ENCODE peak calls at places on chromosome 4, in six cellular contexts. One of them, this sample, is unnamed. For H3K4me1, the result is how much of the 10 kb centered on the place peaks cover.

GRCh38 chr4:42347076-42347475 is 50.2 kb upstream of the SHISA3 start:
- DNase-seq in endothelial cell of umbilical vein: no peak
- DNase-seq in GM23338: no peak
- DNase-seq in breast epithelium: no peak
- DNase-seq in HCT116: no peak
- DNase-seq in SK-N-SH: no peak
- DNase-seq in this sample: no peak

GRCh38 chr4:42083816-42084215 is 68.6 kb downstream of the BEND4 start:
- DNase-seq in SK-N-SH: no peak
- DNase-seq in HCT116: no peak
- DNase-seq in endothelial cell of umbilical vein: no peak
- DNase-seq in breast epithelium: no peak
- DNase-seq in GM23338: no peak
- DNase-seq in this sample: no peak

GRCh38 chr4:152947311-152947710 is 11.2 kb downstream of the FHDC1 start:
- DNase-seq in SK-N-SH: no peak
- DNase-seq in endothelial cell of umbilical vein: no peak
- DNase-seq in breast epithelium: no peak
- DNase-seq in GM23338: no peak
- DNase-seq in HCT116: no peak
- DNase-seq in this sample: no peak

GRCh38 chr4:118776166-118776954 is 59.6 kb downstream of the SEC24D start:
- DNase-seq in HCT116: no peak
- DNase-seq in SK-N-SH: no peak
- DNase-seq in endothelial cell of umbilical vein: peak
- DNase-seq in GM23338: no peak
- DNase-seq in breast epithelium: no peak
- DNase-seq in this sample: no peak

GRCh38 chr4:74654230-74654681 is 140.1 kb downstream of the BTC start:
- DNase-seq in HCT116: peak
- DNase-seq in breast epithelium: no peak
- DNase-seq in endothelial cell of umbilical vein: no peak
- DNase-seq in SK-N-SH: no peak
- DNase-seq in GM23338: no peak
- DNase-seq in this sample: no peak

GRCh38 chr4:150315175-150315574 is 236.9 kb downstream of the DCLK2 start:
- DNase-seq in SK-N-SH: no peak
- DNase-seq in HCT116: no peak
- DNase-seq in breast epithelium: no peak
- DNase-seq in GM23338: peak
- DNase-seq in endothelial cell of umbilical vein: no peak
- DNase-seq in this sample: no peak

GRCh38 chr4:156896536-156896935 is 75.1 kb downstream of the PDGFC start:
- DNase-seq in HCT116: no peak
- DNase-seq in SK-N-SH: no peak
- DNase-seq in breast epithelium: no peak
- DNase-seq in GM23338: no peak
- DNase-seq in endothelial cell of umbilical vein: peak
- DNase-seq in this sample: no peak

GRCh38 chr4:184451726-184452125 is 22.6 kb downstream of the IRF2 start:
- DNase-seq in endothelial cell of umbilical vein: no peak
- DNase-seq in GM23338: no peak
- DNase-seq in SK-N-SH: peak
- DNase-seq in HCT116: no peak
- DNase-seq in breast epithelium: no peak
- DNase-seq in this sample: no peak

GRCh38 chr4:40881096-40881495 is 131.3 kb downstream of the NSUN7 start:
- DNase-seq in breast epithelium: no peak
- DNase-seq in HCT116: no peak
- DNase-seq in SK-N-SH: no peak
- DNase-seq in GM23338: no peak
- DNase-seq in endothelial cell of umbilical vein: no peak
- DNase-seq in this sample: no peak

GRCh38 chr4:185677915-185678314 is 134.1 kb downstream of the SORBS2 start:
- DNase-seq in SK-N-SH: no peak
- DNase-seq in breast epithelium: no peak
- DNase-seq in endothelial cell of umbilical vein: no peak
- DNase-seq in HCT116: no peak
- DNase-seq in GM23338: no peak
- DNase-seq in this sample: no peak

GRCh38 chr4:102612824-102613366 is 111.7 kb downstream of the NFKB1 start:
- DNase-seq in GM23338: no peak
- DNase-seq in breast epithelium: no peak
- DNase-seq in SK-N-SH: no peak
- DNase-seq in endothelial cell of umbilical vein: peak
- DNase-seq in HCT116: no peak
- DNase-seq in this sample: no peak

GRCh38 chr4:74357965-74358364 is 7.0 kb upstream of the EREG start:
- DNase-seq in HCT116: no peak
- DNase-seq in GM23338: no peak
- DNase-seq in endothelial cell of umbilical vein: no peak
- DNase-seq in SK-N-SH: no peak
- DNase-seq in breast epithelium: no peak
- DNase-seq in this sample: no peak

GRCh38 chr4:54954656-54955388 is 170.6 kb downstream of the KDR start:
- DNase-seq in HCT116: no peak
- DNase-seq in endothelial cell of umbilical vein: peak
- DNase-seq in breast epithelium: no peak
- DNase-seq in GM23338: no peak
- DNase-seq in SK-N-SH: peak
- DNase-seq in this sample: no peak

GRCh38 chr4:174739576-174739975 is 89.5 kb downstream of the GLRA3 start:
- DNase-seq in breast epithelium: no peak
- DNase-seq in GM23338: no peak
- DNase-seq in SK-N-SH: no peak
- DNase-seq in endothelial cell of umbilical vein: no peak
- DNase-seq in HCT116: no peak
- DNase-seq in this sample: no peak

GRCh38 chr4:83929550-83929949 is 393.6 kb downstream of the GPAT3 start:
- DNase-seq in endothelial cell of umbilical vein: no peak
- DNase-seq in HCT116: no peak
- DNase-seq in breast epithelium: no peak
- DNase-seq in GM23338: no peak
- DNase-seq in SK-N-SH: no peak
- DNase-seq in this sample: no peak

GRCh38 chr4:160224049-160224448 is 1121.2 kb downstream of the RAPGEF2 start:
- DNase-seq in HCT116: no peak
- DNase-seq in endothelial cell of umbilical vein: no peak
- DNase-seq in SK-N-SH: no peak
- DNase-seq in breast epithelium: no peak
- DNase-seq in GM23338: no peak
- DNase-seq in this sample: no peak

GRCh38 chr4:911871-912490 is 20.1 kb downstream of the GAK start:
- DNase-seq in HCT116: no peak
- DNase-seq in SK-N-SH: no peak
- DNase-seq in breast epithelium: no peak
- DNase-seq in endothelial cell of umbilical vein: no peak
- DNase-seq in GM23338: no peak
- DNase-seq in this sample: peak

GRCh38 chr4:11471613-11472012 is 42.9 kb upstream of the HS3ST1 start:
- DNase-seq in endothelial cell of umbilical vein: peak
- DNase-seq in GM23338: no peak
- DNase-seq in SK-N-SH: no peak
- DNase-seq in HCT116: no peak
- DNase-seq in breast epithelium: no peak
- DNase-seq in this sample: peak

GRCh38 chr4:112386051-112386450 is 88.9 kb downstream of the ALPK1 start:
- DNase-seq in breast epithelium: no peak
- DNase-seq in SK-N-SH: no peak
- DNase-seq in endothelial cell of umbilical vein: no peak
- DNase-seq in HCT116: no peak
- DNase-seq in GM23338: no peak
- DNase-seq in this sample: no peak

GRCh38 chr4:3437582-3437936 is 4.2 kb upstream of the HGFAC start:
- DNase-seq in GM23338: no peak
- DNase-seq in SK-N-SH: no peak
- DNase-seq in breast epithelium: no peak
- DNase-seq in HCT116: no peak
- DNase-seq in endothelial cell of umbilical vein: no peak
- DNase-seq in this sample: no peak

DNA sequence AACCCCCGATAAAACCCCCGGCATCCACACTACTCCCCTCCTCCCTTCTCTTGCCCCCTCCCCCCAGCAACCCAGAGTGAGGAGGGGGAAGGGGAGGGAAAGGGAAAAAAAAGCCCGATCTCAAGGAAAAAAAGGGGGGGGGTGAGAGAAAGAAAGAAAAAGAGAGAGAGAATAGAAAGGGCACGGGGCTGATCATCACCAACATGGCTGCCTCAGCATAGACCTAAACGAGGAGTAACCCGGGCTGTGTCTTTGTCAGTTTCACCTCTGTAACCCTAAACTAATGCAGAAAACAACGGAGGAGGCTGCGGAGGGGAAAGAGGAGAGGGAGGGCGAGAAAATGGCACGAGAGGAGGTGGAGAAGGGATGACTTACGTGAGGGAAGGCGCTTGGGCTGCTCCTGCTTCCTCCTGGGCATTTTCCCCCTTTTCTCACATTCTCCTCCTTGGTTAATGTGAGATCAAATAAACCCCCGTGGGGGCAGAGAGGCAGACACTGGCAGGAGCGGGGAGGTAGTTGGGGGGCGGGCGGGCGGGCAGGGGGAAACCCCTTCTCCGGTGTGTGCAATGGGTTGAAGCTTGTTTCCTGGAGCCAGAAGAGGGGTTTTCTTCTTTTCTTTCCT is 522 bp downstream of the ZNF827 start:
- DNase-seq in HCT116: no peak
- DNase-seq in endothelial cell of umbilical vein: peak
- DNase-seq in breast epithelium: no peak
- DNase-seq in GM23338: peak
- DNase-seq in SK-N-SH: peak
- DNase-seq in this sample: peak
- TF ChIP-seq POLR2AphosphoS5 in HCT116: no peak
- TF ChIP-seq POLR2AphosphoS5 in endothelial cell of umbilical vein: no peak
- TF ChIP-seq POLR2AphosphoS5 in breast epithelium: no peak
- TF ChIP-seq POLR2AphosphoS5 in GM23338: peak
- TF ChIP-seq POLR2AphosphoS5 in SK-N-SH: peak
- TF ChIP-seq POLR2AphosphoS5 in this sample: no peak

DNA sequence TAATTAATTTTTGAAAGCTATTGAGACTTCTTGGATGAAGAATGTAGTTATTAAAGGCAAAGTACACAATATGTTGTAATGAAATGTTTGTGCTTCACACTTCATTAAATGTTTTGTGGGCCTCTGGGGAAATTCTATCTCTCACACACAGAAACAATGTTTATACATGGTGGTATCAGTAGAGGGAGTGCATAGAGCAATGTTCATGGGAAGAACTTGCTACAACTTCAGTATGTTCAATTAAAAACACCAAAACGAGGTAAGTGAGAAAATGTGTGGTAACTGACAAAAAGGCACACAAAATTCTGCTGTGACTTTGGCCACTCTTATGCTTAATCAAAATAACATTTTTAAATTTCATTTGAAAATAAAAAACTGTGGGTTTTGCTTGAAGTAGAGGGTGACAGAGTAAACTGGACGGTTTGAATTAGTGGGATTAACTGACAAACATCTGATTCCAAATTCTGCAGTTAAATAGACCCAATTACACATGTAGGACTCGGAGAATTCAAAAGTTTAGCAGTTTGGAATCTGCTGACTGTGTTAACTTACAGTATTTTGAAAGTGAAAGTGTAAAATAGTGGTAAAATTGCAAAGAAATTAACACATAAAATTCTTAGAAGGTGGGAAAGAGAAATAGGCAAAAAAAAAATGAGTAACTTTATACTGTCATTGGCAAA is 111.4 kb upstream of the TTC29 start:
- DNase-seq in breast epithelium: no peak
- DNase-seq in GM23338: no peak
- DNase-seq in SK-N-SH: no peak
- DNase-seq in HCT116: no peak
- DNase-seq in endothelial cell of umbilical vein: peak
- DNase-seq in this sample: no peak
- H3K4me1 ChIP-seq in breast epithelium: under half
- H3K4me1 ChIP-seq in GM23338: under half
- H3K4me1 ChIP-seq in SK-N-SH: under half
- H3K4me1 ChIP-seq in HCT116: under half
- H3K4me1 ChIP-seq in endothelial cell of umbilical vein: under half
- H3K4me1 ChIP-seq in this sample: under half

GRCh38 chr4:65670331-65671031 is at the start of gene EPHA5:
- DNase-seq in breast epithelium: no peak
- DNase-seq in HCT116: no peak
- DNase-seq in endothelial cell of umbilical vein: peak
- DNase-seq in SK-N-SH: peak
- DNase-seq in GM23338: peak
- DNase-seq in this sample: no peak

GRCh38 chr4:65669981-65670330 is 333 bp downstream of the EPHA5 start:
- DNase-seq in HCT116: no peak
- DNase-seq in endothelial cell of umbilical vein: no peak
- DNase-seq in GM23338: no peak
- DNase-seq in SK-N-SH: no peak
- DNase-seq in breast epithelium: no peak
- DNase-seq in this sample: no peak

GRCh38 chr4:65665951-65666523 is 4.3 kb downstream of the EPHA5 start:
- DNase-seq in endothelial cell of umbilical vein: no peak
- DNase-seq in HCT116: no peak
- DNase-seq in breast epithelium: no peak
- DNase-seq in SK-N-SH: no peak
- DNase-seq in GM23338: peak
- DNase-seq in this sample: no peak

GRCh38 chr4:65669008-65669971 is 999 bp downstream of the EPHA5 start:
- DNase-seq in endothelial cell of umbilical vein: no peak
- DNase-seq in breast epithelium: no peak
- DNase-seq in SK-N-SH: peak
- DNase-seq in HCT116: no peak
- DNase-seq in GM23338: peak
- DNase-seq in this sample: no peak

DNA sequence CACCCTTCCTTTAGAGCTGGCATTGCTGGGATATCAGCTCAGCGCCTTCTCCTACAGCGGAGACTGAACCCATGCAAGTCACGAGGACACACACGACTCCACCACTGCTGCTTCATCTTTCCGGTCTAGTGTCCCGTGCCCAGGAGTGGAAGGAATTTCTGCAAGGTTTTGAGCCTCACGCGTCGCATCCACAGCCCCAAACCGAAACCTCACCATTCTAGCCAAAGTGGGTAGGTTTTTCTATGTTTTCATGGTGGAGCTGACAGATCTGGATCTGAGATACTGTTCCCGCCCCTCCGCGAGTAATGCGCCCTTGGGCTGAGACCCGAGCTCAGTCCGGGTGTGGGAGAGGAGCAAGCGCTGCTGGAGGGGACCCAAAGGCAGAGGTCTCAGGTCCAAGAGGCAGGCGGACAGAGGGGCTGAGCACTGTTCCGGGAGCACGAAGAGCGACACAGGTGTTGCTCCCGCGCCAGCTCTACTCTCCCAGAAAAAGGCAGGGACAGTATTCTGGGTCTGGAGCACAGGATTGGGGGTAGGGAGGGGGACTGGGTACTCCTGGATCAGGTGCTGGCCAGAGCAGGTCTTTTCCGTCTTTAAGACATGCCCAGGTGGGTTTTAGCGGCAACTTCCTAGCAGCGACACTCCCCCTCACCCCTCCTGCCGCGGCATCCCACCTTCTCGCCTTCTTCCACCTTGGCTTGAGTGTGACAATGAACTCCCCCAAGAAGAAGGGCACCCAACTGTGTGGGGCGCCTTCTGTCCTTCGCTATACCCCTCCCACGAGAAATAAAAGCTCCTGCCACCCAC is 1.9 kb downstream of the EPHA5 start:
- DNase-seq in HCT116: no peak
- DNase-seq in endothelial cell of umbilical vein: no peak
- DNase-seq in SK-N-SH: peak
- DNase-seq in GM23338: peak
- DNase-seq in breast epithelium: no peak
- DNase-seq in this sample: no peak
- TF ChIP-seq POLR2AphosphoS5 in HCT116: no peak
- TF ChIP-seq POLR2AphosphoS5 in endothelial cell of umbilical vein: no peak
- TF ChIP-seq POLR2AphosphoS5 in SK-N-SH: no peak
- TF ChIP-seq POLR2AphosphoS5 in GM23338: no peak
- TF ChIP-seq POLR2AphosphoS5 in breast epithelium: no peak
- TF ChIP-seq POLR2AphosphoS5 in this sample: no peak

GRCh38 chr4:13302876-13303275 is 181.3 kb downstream of the RAB28 start:
- DNase-seq in endothelial cell of umbilical vein: no peak
- DNase-seq in SK-N-SH: no peak
- DNase-seq in breast epithelium: no peak
- DNase-seq in GM23338: no peak
- DNase-seq in HCT116: no peak
- DNase-seq in this sample: no peak
- H3K4me1 ChIP-seq in endothelial cell of umbilical vein: under half
- H3K4me1 ChIP-seq in SK-N-SH: under half
- H3K4me1 ChIP-seq in breast epithelium: under half
- H3K4me1 ChIP-seq in GM23338: under half
- H3K4me1 ChIP-seq in HCT116: under half
- H3K4me1 ChIP-seq in this sample: under half

This sample was measured in transverse colon.